ENCODE peak calls at places on chromosomes 12 and 14, in five cellular contexts. One of them, this sample, is unnamed.

GRCh38 chr12:10304161-10304574 is 3.5 kb upstream of the KLRD1 start:
- DNase-seq in prostate gland: no peak
- DNase-seq in suprapubic skin: no peak
- DNase-seq in stomach: no peak
- DNase-seq in endothelial cell of umbilical vein: no peak
- DNase-seq in this sample: no peak

GRCh38 chr14:51999084-51999483 is 9.7 kb downstream of the RTRAF start:
- DNase-seq in prostate gland: no peak
- DNase-seq in stomach: no peak
- DNase-seq in endothelial cell of umbilical vein: no peak
- DNase-seq in suprapubic skin: no peak
- DNase-seq in this sample: no peak

GRCh38 chr12:14884458-14884878 is 1.2 kb downstream of the MGP start:
- DNase-seq in prostate gland: peak; percentile 75
- DNase-seq in stomach: peak; percentile 84
- DNase-seq in endothelial cell of umbilical vein: peak; percentile 84
- DNase-seq in suprapubic skin: peak; percentile 91
- DNase-seq in this sample: peak; percentile 76

GRCh38 chr14:104554608-104555401 is 24.8 kb upstream of the C14orf180 start:
- DNase-seq in prostate gland: no peak
- DNase-seq in stomach: no peak
- DNase-seq in endothelial cell of umbilical vein: no peak
- DNase-seq in suprapubic skin: peak; percentile 53
- DNase-seq in this sample: no peak

GRCh38 chr14:56176530-56176929 is 58.3 kb downstream of the PELI2 start:
- DNase-seq in prostate gland: no peak
- DNase-seq in endothelial cell of umbilical vein: no peak
- DNase-seq in suprapubic skin: no peak
- DNase-seq in stomach: no peak
- DNase-seq in this sample: no peak

GRCh38 chr12:13223176-13223806 is 26.8 kb downstream of the EMP1 start:
- DNase-seq in stomach: no peak
- DNase-seq in prostate gland: no peak
- DNase-seq in suprapubic skin: no peak
- DNase-seq in endothelial cell of umbilical vein: no peak
- DNase-seq in this sample: no peak

GRCh38 chr12:5438671-5439200 is 6.8 kb downstream of the NTF3 start:
- DNase-seq in suprapubic skin: no peak
- DNase-seq in prostate gland: no peak
- DNase-seq in endothelial cell of umbilical vein: no peak
- DNase-seq in stomach: no peak
- DNase-seq in this sample: no peak

GRCh38 chr12:43957732-43958131 is 121.9 kb downstream of the TMEM117 start:
- DNase-seq in prostate gland: no peak
- DNase-seq in suprapubic skin: no peak
- DNase-seq in endothelial cell of umbilical vein: peak; percentile 50
- DNase-seq in stomach: no peak
- DNase-seq in this sample: no peak

GRCh38 chr12:7557227-7557626 is 53.6 kb upstream of the CD163 start:
- DNase-seq in prostate gland: no peak
- DNase-seq in stomach: no peak
- DNase-seq in suprapubic skin: no peak
- DNase-seq in endothelial cell of umbilical vein: no peak
- DNase-seq in this sample: no peak

GRCh38 chr14:59333668-59334067 is 131.5 kb downstream of the GPR135 start:
- DNase-seq in endothelial cell of umbilical vein: peak; percentile 81
- DNase-seq in suprapubic skin: no peak
- DNase-seq in stomach: no peak
- DNase-seq in prostate gland: peak; percentile 67
- DNase-seq in this sample: no peak

GRCh38 chr12:3973939-3974644 is 100.9 kb upstream of the PARP11 start:
- DNase-seq in prostate gland: peak; percentile 5
- DNase-seq in stomach: no peak
- DNase-seq in suprapubic skin: no peak
- DNase-seq in endothelial cell of umbilical vein: no peak
- DNase-seq in this sample: no peak

GRCh38 chr14:38342803-38343202 is 86.9 kb upstream of the CLEC14A start:
- DNase-seq in suprapubic skin: no peak
- DNase-seq in endothelial cell of umbilical vein: no peak
- DNase-seq in prostate gland: no peak
- DNase-seq in stomach: no peak
- DNase-seq in this sample: no peak

GRCh38 chr14:70638416-70638815 is 3.3 kb upstream of the TTC9 start:
- DNase-seq in endothelial cell of umbilical vein: no peak
- DNase-seq in prostate gland: no peak
- DNase-seq in suprapubic skin: no peak
- DNase-seq in stomach: no peak
- DNase-seq in this sample: no peak

GRCh38 chr12:109264095-109264942 is 44.8 kb downstream of the FOXN4 start:
- DNase-seq in endothelial cell of umbilical vein: peak; percentile 40
- DNase-seq in prostate gland: peak; percentile 62
- DNase-seq in suprapubic skin: peak; percentile 82
- DNase-seq in stomach: peak; percentile 82
- DNase-seq in this sample: peak; percentile 68

GRCh38 chr12:81141220-81141619 is 63.3 kb downstream of the ACSS3 start:
- DNase-seq in prostate gland: no peak
- DNase-seq in stomach: no peak
- DNase-seq in suprapubic skin: no peak
- DNase-seq in endothelial cell of umbilical vein: no peak
- DNase-seq in this sample: no peak

GRCh38 chr12:108696111-108696995 is 35.0 kb downstream of the CORO1C start:
- DNase-seq in suprapubic skin: no peak
- DNase-seq in stomach: no peak
- DNase-seq in prostate gland: peak; percentile 60
- DNase-seq in endothelial cell of umbilical vein: no peak
- DNase-seq in this sample: peak; percentile 70

GRCh38 chr12:94618995-94619695 is 31.2 kb downstream of the TMCC3 start:
- DNase-seq in stomach: no peak
- DNase-seq in endothelial cell of umbilical vein: peak; percentile 68
- DNase-seq in suprapubic skin: no peak
- DNase-seq in prostate gland: no peak
- DNase-seq in this sample: no peak

GRCh38 chr12:131530041-131530332 is 180.9 kb upstream of the SFSWAP start:
- DNase-seq in stomach: no peak
- DNase-seq in endothelial cell of umbilical vein: no peak
- DNase-seq in prostate gland: no peak
- DNase-seq in suprapubic skin: no peak
- DNase-seq in this sample: no peak

GRCh38 chr14:88505621-88506020 is 49.2 kb downstream of the PTPN21 start:
- DNase-seq in stomach: no peak
- DNase-seq in prostate gland: no peak
- DNase-seq in suprapubic skin: no peak
- DNase-seq in endothelial cell of umbilical vein: no peak
- DNase-seq in this sample: no peak

GRCh38 chr12:30691122-30691879 is 4.4 kb downstream of the IPO8 start:
- DNase-seq in endothelial cell of umbilical vein: no peak
- DNase-seq in prostate gland: no peak
- DNase-seq in suprapubic skin: no peak
- DNase-seq in stomach: no peak
- DNase-seq in this sample: no peak

GRCh38 chr12:129081755-129082250 is 228.5 kb downstream of the GLT1D1 start:
- DNase-seq in endothelial cell of umbilical vein: no peak
- DNase-seq in stomach: no peak
- DNase-seq in suprapubic skin: no peak
- DNase-seq in prostate gland: no peak
- DNase-seq in this sample: no peak

DNA sequence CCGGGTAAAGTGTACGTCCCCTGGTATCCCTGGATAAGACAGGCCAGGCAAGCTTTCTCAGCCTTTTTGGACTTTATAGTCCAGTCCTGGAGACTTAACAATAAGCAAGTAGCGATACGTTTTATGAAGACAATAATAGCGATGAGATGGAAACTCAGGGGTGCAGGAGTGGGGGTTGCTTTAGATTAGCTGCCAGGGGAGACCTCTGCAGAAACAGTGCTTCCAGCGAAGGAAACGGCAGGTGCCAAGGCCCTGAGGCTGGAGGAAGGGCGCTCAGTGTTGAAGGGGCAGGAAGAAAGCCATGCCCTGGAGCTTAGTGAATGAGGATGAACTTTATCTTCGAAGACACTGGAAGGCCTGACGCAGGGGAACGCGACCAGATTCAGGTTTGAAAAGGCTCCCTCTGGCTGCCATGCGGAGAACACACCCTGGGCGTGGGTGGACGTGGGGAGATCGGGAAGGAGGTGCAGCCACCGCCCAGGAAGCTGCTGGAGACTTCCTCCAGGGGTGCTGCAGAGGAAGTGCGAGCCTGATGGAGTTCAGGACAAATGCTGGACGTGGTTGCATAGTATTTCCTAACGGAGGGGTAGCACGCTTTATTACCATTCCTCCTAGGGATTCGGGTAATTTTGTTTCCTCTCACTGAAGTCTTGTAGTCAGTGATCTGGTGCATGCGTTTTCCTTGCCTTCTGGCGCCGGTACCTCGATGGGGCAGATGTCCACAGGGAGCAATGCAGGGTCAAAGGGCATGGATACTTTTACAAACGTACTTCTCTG is 26.1 kb upstream of the UBC start:
- DNase-seq in suprapubic skin: peak; percentile 93
- DNase-seq in prostate gland: peak; percentile 90
- DNase-seq in endothelial cell of umbilical vein: peak; percentile 80
- DNase-seq in stomach: peak; percentile 89
- DNase-seq in this sample: peak; percentile 92
- TF ChIP-seq POLR2A in suprapubic skin: no peak
- TF ChIP-seq POLR2A in prostate gland: peak; percentile 8
- TF ChIP-seq POLR2A in endothelial cell of umbilical vein: no peak
- TF ChIP-seq POLR2A in stomach: no peak
- TF ChIP-seq POLR2A in this sample: no peak

GRCh38 chr12:49336645-49337584 is at the start of gene C1QL4:
- DNase-seq in suprapubic skin: peak; percentile 89
- DNase-seq in endothelial cell of umbilical vein: peak; percentile 69
- DNase-seq in prostate gland: peak; percentile 73
- DNase-seq in stomach: peak; percentile 85
- DNase-seq in this sample: peak; percentile 80
- H3K27me3 ChIP-seq in suprapubic skin: peaks cover 48% of the 10 kb centered on the region
- H3K27me3 ChIP-seq in endothelial cell of umbilical vein: peaks cover 59% of the 10 kb centered on the region
- H3K27me3 ChIP-seq in prostate gland: peaks cover 12% of the 10 kb centered on the region
- H3K27me3 ChIP-seq in stomach: peaks cover 97% of the 10 kb centered on the region
- H3K27me3 ChIP-seq in this sample: peaks cover 30% of the 10 kb centered on the region

DNA sequence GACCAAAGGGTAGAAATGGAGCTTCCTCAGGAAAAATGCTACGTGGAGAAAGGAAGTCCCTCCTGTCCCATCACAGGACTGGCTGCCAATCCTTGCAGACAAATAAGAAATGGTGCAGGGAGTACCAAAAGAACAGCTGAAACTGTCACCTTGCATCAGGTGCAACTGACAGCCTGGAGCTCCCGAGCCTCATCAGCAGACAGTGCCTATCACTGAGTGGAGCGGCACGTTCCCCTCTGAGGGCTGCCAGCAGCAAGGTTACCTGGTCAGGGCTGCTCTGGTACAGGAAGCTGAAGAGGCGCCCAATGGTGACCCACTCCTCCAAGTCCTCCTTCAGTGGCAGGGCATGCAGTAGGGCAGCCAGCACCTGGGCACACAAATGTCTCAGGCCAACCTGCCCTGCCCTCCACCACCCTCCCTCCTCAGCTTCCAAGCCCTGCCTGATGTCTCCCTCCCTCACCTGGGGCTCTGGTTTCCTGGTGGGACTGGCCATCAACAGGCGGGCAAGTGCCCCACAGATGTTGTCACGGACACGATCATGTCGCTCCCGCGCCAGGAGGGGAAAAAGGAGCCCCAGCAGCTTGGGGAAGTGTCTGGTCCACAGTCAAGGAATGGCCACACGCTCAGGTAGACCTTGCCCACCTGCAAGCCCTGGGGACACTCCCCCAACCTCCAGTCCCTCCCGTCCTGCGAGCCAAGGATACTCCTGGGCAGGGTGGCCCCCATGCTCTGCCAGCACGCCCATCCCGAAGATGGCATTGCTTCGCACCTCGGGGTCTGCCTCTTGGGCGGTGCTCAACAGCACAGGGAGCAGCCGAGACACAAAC is 7.2 kb downstream of the IPO4 start:
- DNase-seq in endothelial cell of umbilical vein: no peak
- DNase-seq in prostate gland: no peak
- DNase-seq in stomach: no peak
- DNase-seq in suprapubic skin: no peak
- DNase-seq in this sample: no peak
- TF ChIP-seq POLR2AphosphoS5 in endothelial cell of umbilical vein: no peak
- TF ChIP-seq POLR2AphosphoS5 in prostate gland: no peak
- TF ChIP-seq POLR2AphosphoS5 in stomach: no peak
- TF ChIP-seq POLR2AphosphoS5 in suprapubic skin: no peak
- TF ChIP-seq POLR2AphosphoS5 in this sample: no peak

DNA sequence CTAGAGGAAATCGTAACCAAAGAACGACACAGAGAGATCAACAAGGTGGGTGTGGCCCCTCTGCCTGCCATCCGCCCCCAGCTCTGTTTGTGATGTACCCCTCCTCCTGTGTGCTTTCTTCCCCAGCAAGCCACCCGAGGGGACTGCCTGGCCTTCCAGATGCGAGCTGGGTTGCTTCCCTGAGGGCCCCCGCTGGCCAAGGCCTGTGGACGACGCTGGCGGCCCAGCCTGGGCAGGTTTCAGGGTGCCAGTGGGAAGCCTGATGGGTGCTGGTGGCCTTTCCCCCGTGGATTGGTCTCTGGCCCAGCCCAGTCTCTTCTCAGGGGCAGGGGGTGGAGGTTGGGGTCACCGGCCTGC is 2.0 kb downstream of the ARL6IP4 start:
- DNase-seq in stomach: no peak
- DNase-seq in prostate gland: no peak
- DNase-seq in endothelial cell of umbilical vein: no peak
- DNase-seq in suprapubic skin: peak; percentile 60
- DNase-seq in this sample: no peak
- TF ChIP-seq POLR2A in stomach: no peak
- TF ChIP-seq POLR2A in prostate gland: no peak
- TF ChIP-seq POLR2A in endothelial cell of umbilical vein: no peak
- TF ChIP-seq POLR2A in suprapubic skin: no peak
- TF ChIP-seq POLR2A in this sample: no peak

This sample was measured in breast epithelium.